ENCODE peak calls at places on chromosomes 7 and 10, in five cellular contexts. Z is sigmoid colon, V is neuronal stem cell, S is NCI-H1694, U is EL. D is an unnamed sample.

GRCh38 chr7:37516610-37517108 is 68.0 kb upstream of the ELMO1 start:
- DNase-seq in Z (no peak), V (no peak), S (no peak), U (no peak), D (no peak)

GRCh38 chr10:93074137-93074596 is 474 bp downstream of the CYP26A1 start:
- DNase-seq in Z (no peak), V (no peak), S (no peak), U (peak; percentile 44), D (peak; percentile 53)

GRCh38 chr10:124376411-124376810 is 42.3 kb downstream of the OAT start:
- DNase-seq in Z (peak; percentile 28), V (no peak), S (no peak), U (no peak), D (no peak)

GRCh38 chr7:24284699-24285506 is 913 bp downstream of the NPY start:
- DNase-seq in Z (no peak), V (peak; percentile 24), S (no peak), U (no peak), D (peak; percentile 52)

GRCh38 chr7:144720139-144720538 is 115.7 kb downstream of the TPK1 start:
- DNase-seq in Z (no peak), V (no peak), S (no peak), U (peak; percentile 13), D (no peak)

GRCh38 chr10:21514808-21515580 is 10.5 kb downstream of the SKIDA1 start:
- DNase-seq in Z (no peak), V (no peak), S (no peak), U (peak; percentile 21), D (no peak)

GRCh38 chr7:14821757-14822480 is 80.6 kb downstream of the DGKB start:
- DNase-seq in Z (no peak), V (no peak), S (no peak), U (peak; percentile 78), D (no peak)

GRCh38 chr10:122149607-122150505 is 121.2 kb upstream of the BTBD16 start:
- DNase-seq in Z (peak; percentile 83), V (no peak), S (peak; percentile 64), U (no peak), D (no peak)

GRCh38 chr7:74364061-74364460 is 74.9 kb downstream of the CLIP2 start:
- DNase-seq in Z (no peak), V (no peak), S (no peak), U (no peak), D (no peak)

GRCh38 chr7:50022451-50022850 is 70.6 kb downstream of the ZPBP start:
- DNase-seq in Z (no peak), V (no peak), S (no peak), U (no peak), D (no peak)

D was measured in nephron progenitor cell.